ENCODE peak calls at places on chromosomes 11 and 22, in five cellular contexts. L, M, Y, T and S are unnamed samples.

GRCh38 chr11:68269414-68270081 is 2.2 kb downstream of the C11orf24 start:
- DNase-seq in L (no peak), M (no peak), Y (no peak), T (peak; percentile 41), S (no peak)

GRCh38 chr11:33868646-33869461 is 23.0 kb downstream of the LMO2 start:
- DNase-seq in Y (no peak), L (no peak), T (peak; percentile 12), M (no peak), S (no peak)

GRCh38 chr11:4095509-4096230 is 1.1 kb downstream of the RRM1 start:
- DNase-seq in M (peak; percentile 55), Y (no peak), T (no peak), L (peak; percentile 27), S (no peak)

GRCh38 chr11:57752954-57753353 is 1.3 kb upstream of the BTBD18 start:
- DNase-seq in M (no peak), T (no peak), Y (no peak), L (no peak), S (no peak)

GRCh38 chr11:129696309-129696989 is 119.2 kb upstream of the TMEM45B start:
- DNase-seq in L (no peak), Y (no peak), M (no peak), T (no peak), S (no peak)

GRCh38 chr11:86370922-86371614 is 3.6 kb upstream of the CCDC81 start:
- DNase-seq in M (no peak), T (no peak), L (no peak), Y (no peak), S (no peak)

GRCh38 chr11:8267831-8268529 is 4.3 kb upstream of the LMO1 start:
- DNase-seq in Y (no peak), T (no peak), M (no peak), L (peak; percentile 82), S (peak; percentile 38)

GRCh38 chr22:50342651-50343540 is at the start of gene PPP6R2:
- DNase-seq in M (peak; percentile 85), T (peak; percentile 86), L (peak; percentile 97), Y (peak; percentile 83), S (peak; percentile 71)

GRCh38 chr11:3159296-3160190 is 5.6 kb downstream of the OSBPL5 start:
- DNase-seq in T (no peak), L (no peak), M (no peak), Y (peak; percentile 68), S (no peak)

GRCh38 chr22:18994780-18995711 is 59.0 kb upstream of the PRODH start:
- DNase-seq in Y (no peak), T (no peak), L (no peak), M (no peak), S (peak; percentile 59)

GRCh38 chr11:75558939-75559843 is 2.9 kb upstream of the SERPINH1 start:
- DNase-seq in Y (peak; percentile 81), L (no peak), M (no peak), T (peak; percentile 77), S (no peak)

GRCh38 chr22:40533712-40534378 is 102.7 kb downstream of the MRTFA start:
- DNase-seq in M (peak; percentile 89), Y (no peak), L (no peak), T (no peak), S (no peak)

GRCh38 chr22:30856699-30857098 is 111.9 kb downstream of the MORC2 start:
- DNase-seq in L (no peak), M (no peak), Y (no peak), T (no peak), S (no peak)

GRCh38 chr11:113274708-113275582 is 39.4 kb upstream of the TTC12 start:
- DNase-seq in M (no peak), Y (no peak), L (peak; percentile 44), T (no peak), S (no peak)

GRCh38 chr11:77141034-77141433 is 13.0 kb downstream of the MYO7A start:
- DNase-seq in M (no peak), T (no peak), L (no peak), Y (no peak), S (no peak)

GRCh38 chr11:72753341-72754148 is 1.3 kb upstream of the ARAP1 start:
- DNase-seq in Y (no peak), L (no peak), T (no peak), M (no peak), S (no peak)

GRCh38 chr11:72758304-72758689 is 6.1 kb upstream of the ARAP1 start:
- DNase-seq in M (no peak), T (no peak), Y (no peak), L (no peak), S (no peak)

GRCh38 chr11:72754544-72755155 is 2.4 kb upstream of the ARAP1 start:
- DNase-seq in T (no peak), L (no peak), Y (no peak), M (no peak), S (no peak)

GRCh38 chr11:72754149-72754543 is 1.9 kb upstream of the ARAP1 start:
- DNase-seq in L (no peak), T (no peak), Y (no peak), M (no peak), S (no peak)

GRCh38 chr11:72755794-72756285 is 3.6 kb upstream of the ARAP1 start:
- DNase-seq in T (no peak), M (no peak), Y (no peak), L (no peak), S (no peak)
- H3K27ac ChIP-seq in T (no peak overlapping the region), M (no peak overlapping the region), Y (peak overlapping the region; percentile 26), L (no peak overlapping the region), S (no peak overlapping the region)

GRCh38 chr11:127003260-127003981 is 2.9 kb upstream of the KIRREL3 start:
- DNase-seq in L (peak; percentile 91), T (no peak), M (no peak), Y (no peak), S (peak; percentile 88)
- H3K4me3 ChIP-seq in L (peak overlapping the region; percentile 65), T (peak overlapping the region; percentile 12), M (no peak overlapping the region), Y (no peak overlapping the region), S (peak overlapping the region; percentile 53)

GRCh38 chr22:36350751-36351594 is 36.8 kb downstream of the MYH9 start:
- DNase-seq in M (no peak), T (no peak), Y (no peak), L (no peak), S (peak; percentile 28)
- TF ChIP-seq CTCF in M (no peak), T (no peak), Y (no peak), L (peak; percentile 24), S (peak; percentile 23)

GRCh38 chr11:122141757-122142156 is 25.7 kb upstream of the BLID start:
- DNase-seq in T (no peak), Y (no peak), L (no peak), M (no peak), S (no peak)

GRCh38 chr11:122137081-122137793 is 21.2 kb upstream of the BLID start:
- DNase-seq in M (no peak), T (no peak), Y (no peak), L (no peak), S (no peak)

GRCh38 chr11:122139595-122139866 is 23.5 kb upstream of the BLID start:
- DNase-seq in Y (no peak), M (no peak), T (no peak), L (no peak), S (no peak)

GRCh38 chr11:122140535-122140934 is 24.5 kb upstream of the BLID start:
- DNase-seq in M (no peak), Y (no peak), L (no peak), T (no peak), S (no peak)

GRCh38 chr11:122138759-122139594 is 23.0 kb upstream of the BLID start:
- DNase-seq in T (no peak), M (no peak), Y (no peak), L (no peak), S (no peak)
- H3K27ac ChIP-seq in T (no peak overlapping the region), M (no peak overlapping the region), Y (no peak overlapping the region), L (peak overlapping the region; percentile 98), S (no peak overlapping the region)

GRCh38 chr11:82903843-82904586 is 2.5 kb downstream of the DDIAS start:
- DNase-seq in T (no peak), Y (no peak), M (peak; percentile 18), L (no peak), S (no peak)

GRCh38 chr11:82906931-82907330 is 5.4 kb downstream of the DDIAS start:
- DNase-seq in L (no peak), Y (no peak), M (no peak), T (no peak), S (no peak)

GRCh38 chr11:82907376-82907775 is 5.8 kb downstream of the DDIAS start:
- DNase-seq in T (no peak), L (no peak), Y (no peak), M (no peak), S (no peak)

GRCh38 chr11:82906236-82906635 is 4.7 kb downstream of the DDIAS start:
- DNase-seq in M (peak; percentile 79), Y (no peak), T (no peak), L (no peak), S (no peak)

GRCh38 chr11:82908311-82908710 is 6.8 kb downstream of the DDIAS start:
- DNase-seq in T (no peak), L (no peak), M (no peak), Y (no peak), S (no peak)
- H3K4me3 ChIP-seq in T (no peak overlapping the region), L (no peak overlapping the region), M (no peak overlapping the region), Y (no peak overlapping the region), S (no peak overlapping the region)

GRCh38 chr11:70079691-70080090 is 1.6 kb downstream of the ANO1 start:
- DNase-seq in T (no peak), M (no peak), L (no peak), Y (no peak), S (no peak)

GRCh38 chr11:70085815-70086769 is 8.0 kb downstream of the ANO1 start:
- DNase-seq in M (no peak), Y (no peak), T (no peak), L (no peak), S (no peak)

GRCh38 chr11:70084046-70084984 is 6.2 kb downstream of the ANO1 start:
- DNase-seq in T (no peak), M (no peak), Y (no peak), L (peak; percentile 57), S (no peak)

GRCh38 chr11:70080763-70081162 is 2.6 kb downstream of the ANO1 start:
- DNase-seq in T (no peak), M (no peak), Y (no peak), L (no peak), S (no peak)

GRCh38 chr11:70082829-70083228 is 4.7 kb downstream of the ANO1 start:
- DNase-seq in Y (no peak), M (no peak), T (no peak), L (no peak), S (peak; percentile 37)
- TF ChIP-seq CTCF in Y (no peak), M (peak; percentile 49), T (peak; percentile 11), L (peak; percentile 25), S (peak; percentile 80)

GRCh38 chr22:46452195-46453005 is 85.0 kb downstream of the CELSR1 start:
- DNase-seq in M (no peak), T (no peak), L (no peak), Y (no peak), S (no peak)

GRCh38 chr22:46449116-46449691 is 88.2 kb downstream of the CELSR1 start:
- DNase-seq in T (no peak), L (no peak), Y (no peak), M (no peak), S (no peak)

GRCh38 chr22:46451741-46452140 is 85.7 kb downstream of the CELSR1 start:
- DNase-seq in T (no peak), Y (no peak), M (no peak), L (no peak), S (no peak)

GRCh38 chr22:46449974-46450745 is 87.3 kb downstream of the CELSR1 start:
- DNase-seq in M (no peak), L (no peak), Y (no peak), T (no peak), S (no peak)

GRCh38 chr22:46450931-46451660 is 86.3 kb downstream of the CELSR1 start:
- DNase-seq in L (no peak), M (no peak), Y (peak; percentile 41), T (no peak), S (no peak)
- H3K27ac ChIP-seq in L (no peak overlapping the region), M (no peak overlapping the region), Y (peak overlapping the region; percentile 27), T (no peak overlapping the region), S (no peak overlapping the region)